ENCODE peak calls at places on chromosomes 3 and 15, in five cellular contexts. B, Z, A, P and E are unnamed samples.

GRCh38 chr15:76134537-76134936 is 74.8 kb downstream of the TMEM266 start:
- ATAC-seq in P (no peak), Z (no peak), B (no peak), A (no peak), E (no peak)

GRCh38 chr3:117248149-117248548 is 538.6 kb downstream of the TUSC7 start:
- ATAC-seq in A (no peak), Z (peak; percentile 15), B (no peak), P (no peak), E (no peak)

GRCh38 chr3:194905696-194906095 is 220.0 kb downstream of the FAM43A start:
- ATAC-seq in B (no peak), A (no peak), P (no peak), Z (no peak), E (no peak)

GRCh38 chr3:190116551-190117067 is 4.1 kb downstream of the P3H2 start:
- ATAC-seq in P (no peak), B (no peak), Z (peak; percentile 14), A (no peak), E (no peak)

GRCh38 chr3:39433642-39434041 is 27.1 kb downstream of the RPSA start:
- ATAC-seq in P (no peak), B (peak; percentile 27), A (no peak), Z (peak; percentile 77), E (no peak)

GRCh38 chr3:43612439-43612838 is 9.4 kb downstream of the ANO10 start:
- ATAC-seq in Z (peak; percentile 96), A (no peak), B (no peak), P (no peak), E (no peak)

GRCh38 chr15:99826146-99826745 is 93.0 kb upstream of the LYSMD4 start:
- ATAC-seq in Z (no peak), P (no peak), A (no peak), B (no peak), E (no peak)

GRCh38 chr3:113600418-113601185 is 68.2 kb downstream of the SIDT1 start:
- ATAC-seq in Z (no peak), A (no peak), P (no peak), B (no peak), E (no peak)

GRCh38 chr3:76429536-76430177 is 610.2 kb upstream of the ROBO2 start:
- ATAC-seq in B (no peak), Z (peak; percentile 44), A (no peak), P (no peak), E (no peak)

GRCh38 chr3:194481525-194482195 is 5.1 kb downstream of the ATP13A3 start:
- ATAC-seq in B (no peak), Z (no peak), P (no peak), A (no peak), E (no peak)

GRCh38 chr3:46829699-46830208 is 33.5 kb downstream of the MYL3 start:
- ATAC-seq in Z (no peak), P (peak; percentile 48), B (no peak), A (peak; percentile 65), E (no peak)

GRCh38 chr15:94019062-94019461 is 212.3 kb upstream of the MCTP2 start:
- ATAC-seq in B (no peak), P (no peak), Z (no peak), A (no peak), E (no peak)

GRCh38 chr3:23865595-23866396 is 51.0 kb downstream of the NKIRAS1 start:
- ATAC-seq in P (peak; percentile 45), A (no peak), Z (peak; percentile 86), B (no peak), E (peak; percentile 51)

GRCh38 chr3:133209871-133210550 is 171.8 kb downstream of the TMEM108 start:
- ATAC-seq in P (peak; percentile 55), B (no peak), A (no peak), Z (no peak), E (no peak)

GRCh38 chr15:74434260-74434915 is 630 bp upstream of the SEMA7A start:
- ATAC-seq in Z (peak; percentile 2), P (peak; percentile 0), B (no peak), A (no peak), E (no peak)

GRCh38 chr3:156820687-156821070 is 5.5 kb upstream of the LEKR1 start:
- ATAC-seq in B (no peak), P (no peak), A (no peak), Z (no peak), E (no peak)

GRCh38 chr15:101504373-101504772 is 14.9 kb upstream of the PCSK6 start:
- ATAC-seq in B (no peak), Z (no peak), A (no peak), P (no peak), E (no peak)

GRCh38 chr3:98893740-98894139 is 7.8 kb downstream of the DCBLD2 start:
- ATAC-seq in B (no peak), Z (no peak), A (no peak), P (no peak), E (no peak)

GRCh38 chr3:194598771-194599557 is 34.3 kb downstream of the TMEM44 start:
- ATAC-seq in Z (no peak), P (peak; percentile 24), B (no peak), A (no peak), E (no peak)

GRCh38 chr3:183868804-183869203 is 15.9 kb downstream of the PARL start:
- ATAC-seq in Z (no peak), B (no peak), A (no peak), P (no peak), E (no peak)

GRCh38 chr3:140857993-140858392 is 83.6 kb upstream of the SLC25A36 start:
- ATAC-seq in P (no peak), A (no peak), B (no peak), Z (no peak), E (no peak)

GRCh38 chr3:90055721-90056120 is 948.3 kb downstream of the EPHA3 start:
- ATAC-seq in P (no peak), A (no peak), Z (no peak), B (no peak), E (no peak)

GRCh38 chr3:78871048-78871447 is 896.8 kb downstream of the ROBO1 start:
- ATAC-seq in B (no peak), A (no peak), P (no peak), Z (no peak), E (no peak)

GRCh38 chr3:41710646-41711388 is 251.1 kb downstream of the ULK4 start:
- ATAC-seq in P (no peak), B (no peak), Z (no peak), A (no peak), E (peak; percentile 62)

GRCh38 chr3:89098173-89098572 is 9.2 kb upstream of the EPHA3 start:
- ATAC-seq in B (no peak), P (no peak), Z (no peak), A (no peak), E (no peak)

GRCh38 chr3:147269907-147270306 is 136.4 kb downstream of the ZIC4 start:
- ATAC-seq in B (no peak), A (no peak), Z (no peak), P (no peak), E (no peak)

GRCh38 chr15:35550957-35551356 is 5.0 kb upstream of the DPH6 start:
- ATAC-seq in Z (no peak), A (no peak), B (no peak), P (no peak), E (no peak)

GRCh38 chr15:80568298-80568697 is 126.8 kb upstream of the ABHD17C start:
- ATAC-seq in B (no peak), P (no peak), A (no peak), Z (no peak), E (no peak)

GRCh38 chr3:189766416-189766815 is 135.2 kb downstream of the TP63 start:
- ATAC-seq in Z (no peak), B (no peak), A (no peak), P (no peak), E (no peak)

GRCh38 chr3:5149306-5149880 is 27.3 kb downstream of the ARL8B start:
- ATAC-seq in Z (no peak), B (no peak), A (no peak), P (no peak), E (no peak)

GRCh38 chr15:48710952-48711495 is 65.5 kb upstream of the FBN1 start:
- ATAC-seq in A (no peak), B (no peak), P (no peak), Z (no peak), E (no peak)